ENCODE peak calls at places on chromosomes 4 and X, in four cellular contexts. V is pancreas, K is upper lobe of left lung, S is body of pancreas. I is an unnamed sample.
A peak's percentile ranks its signal among the peaks of the same experiment; 100 is the strongest.

GRCh38 chr4:11487139-11487538 is 58.4 kb upstream of the HS3ST1 start:
- ATAC-seq in V (no peak), K (no peak), S (no peak), I (no peak)

GRCh38 chr4:7151668-7152227 is 40.6 kb upstream of the SORCS2 start:
- ATAC-seq in V (peak; percentile 68), K (no peak), S (no peak), I (no peak)

GRCh38 chr4:100875296-100876040 is 357.6 kb upstream of the EMCN start:
- ATAC-seq in V (no peak), K (no peak), S (no peak), I (no peak)

GRCh38 chr4:1910643-1911042 is 39.5 kb downstream of the NSD2 start:
- ATAC-seq in V (peak; percentile 69), K (no peak), S (no peak), I (no peak)

GRCh38 chr4:154317600-154317999 is 174.0 kb downstream of the DCHS2 start:
- ATAC-seq in V (no peak), K (no peak), S (no peak), I (no peak)

GRCh38 chrX:47380268-47380667 is 9.9 kb downstream of the ZNF157 start:
- ATAC-seq in V (no peak), K (no peak), S (no peak), I (no peak)

GRCh38 chrX:13697976-13698375 is 9.0 kb downstream of the RAB9A start:
- ATAC-seq in V (no peak), K (no peak), S (no peak), I (no peak)

GRCh38 chr4:128357286-128357685 is 69.7 kb upstream of the PGRMC2 start:
- ATAC-seq in V (no peak), K (no peak), S (no peak), I (no peak)

GRCh38 chrX:12237131-12237530 is 98.9 kb downstream of the FRMPD4 start:
- ATAC-seq in V (no peak), K (no peak), S (no peak), I (no peak)

GRCh38 chr4:133151301-133151680 is 2.2 kb downstream of the PCDH10 start:
- ATAC-seq in V (no peak), K (no peak), S (no peak), I (no peak)
- H3K4me3 ChIP-seq in V (no peak overlapping the region), K (peak overlapping the region; percentile 40), S (no peak overlapping the region), I (peak overlapping the region; percentile 61)

GRCh38 chrX:78708171-78708570 is 39.3 kb upstream of the LPAR4 start:
- ATAC-seq in V (no peak), K (no peak), S (no peak), I (no peak)
- TF ChIP-seq CTCF in V (no peak), K (no peak), S (no peak), I (no peak)

GRCh38 chrX:77446029-77446585 is 1.1 kb upstream of the FGF16 start:
- ATAC-seq in V (peak; percentile 72), K (no peak), S (no peak), I (no peak)
- H3K4me3 ChIP-seq in V (peak overlapping the region; percentile 3), K (peak overlapping the region; percentile 29), S (no peak overlapping the region), I (peak overlapping the region; percentile 40)

DNA sequence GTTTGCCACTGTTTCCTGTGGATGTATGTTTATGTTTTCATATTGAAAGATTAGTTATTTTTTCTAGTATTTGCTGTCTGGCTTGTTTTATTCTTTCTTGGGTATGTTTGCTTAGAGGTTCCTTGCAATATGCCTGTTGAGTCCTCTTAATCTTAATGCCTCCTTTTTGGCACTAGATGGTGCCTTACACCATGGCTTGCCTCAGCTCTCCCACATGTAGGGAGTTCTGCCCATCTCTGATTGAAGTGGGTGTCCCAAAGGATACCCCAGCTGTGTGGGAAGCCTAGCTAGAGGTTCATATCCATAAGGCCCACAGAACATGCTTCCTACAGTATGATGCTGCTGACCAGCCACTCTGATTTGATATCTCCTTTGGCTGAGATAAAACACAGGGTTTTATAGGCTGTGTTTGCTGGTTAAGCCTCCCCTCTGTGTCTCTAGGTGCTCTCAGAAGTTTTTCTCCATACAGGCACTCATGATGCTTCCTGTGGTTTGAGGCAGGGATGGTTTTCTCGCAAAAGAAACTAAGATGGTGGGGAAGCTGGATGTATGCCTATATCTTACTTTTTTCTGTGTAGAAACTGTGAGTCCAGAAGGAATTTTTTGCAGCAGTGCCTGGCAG is 162.4 kb downstream of the ASB9 start:
- ATAC-seq in V (no peak), K (no peak), S (no peak), I (no peak)
- TF ChIP-seq CTCF in V (no peak), K (no peak), S (no peak), I (no peak)

GRCh38 chr4:108172231-108172779 is 3.6 kb upstream of the LEF1 start:
- ATAC-seq in V (peak; percentile 24), K (peak; percentile 61), S (peak; percentile 15), I (peak; percentile 23)
- H3K4me3 ChIP-seq in V (peak overlapping the region; percentile 33), K (peak overlapping the region; percentile 56), S (no peak overlapping the region), I (peak overlapping the region; percentile 39)

DNA sequence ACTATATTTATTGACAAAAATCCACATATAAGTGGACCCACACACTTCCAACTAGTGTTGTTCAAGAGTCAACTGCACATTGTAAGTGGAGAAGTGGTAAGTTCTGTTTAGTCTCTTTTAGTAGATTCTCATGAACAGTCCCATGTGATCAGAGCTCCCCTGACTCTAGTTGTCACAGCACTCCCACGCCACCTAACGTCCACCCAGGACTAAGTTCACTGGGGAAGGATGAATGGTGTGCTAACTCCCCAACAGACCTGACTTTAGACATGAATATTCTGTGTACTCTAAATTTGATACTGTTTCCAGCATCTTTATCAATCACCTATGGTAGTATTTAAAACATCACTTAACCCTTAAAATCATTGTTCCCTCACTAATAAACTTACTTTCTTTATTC is 59.8 kb downstream of the PACRGL start:
- ATAC-seq in V (no peak), K (no peak), S (no peak), I (no peak)
- TF ChIP-seq CTCF in V (no peak), K (no peak), S (no peak), I (no peak)

GRCh38 chrX:34809096-34809495 is 133.5 kb upstream of the FAM47B start:
- ATAC-seq in V (no peak), K (no peak), S (no peak), I (no peak)

GRCh38 chrX:34810911-34811310 is 131.7 kb upstream of the FAM47B start:
- ATAC-seq in V (no peak), K (no peak), S (no peak), I (no peak)

GRCh38 chrX:34805951-34806350 is 136.6 kb upstream of the FAM47B start:
- ATAC-seq in V (no peak), K (no peak), S (no peak), I (no peak)

GRCh38 chrX:34813618-34814017 is 129.0 kb upstream of the FAM47B start:
- ATAC-seq in V (no peak), K (no peak), S (no peak), I (no peak)

GRCh38 chrX:34810364-34810763 is 132.2 kb upstream of the FAM47B start:
- ATAC-seq in V (no peak), K (no peak), S (no peak), I (no peak)
- H3K4me3 ChIP-seq in V (no peak overlapping the region), K (no peak overlapping the region), S (no peak overlapping the region), I (no peak overlapping the region)

GRCh38 chr4:62075082-62075481 is 875.0 kb downstream of the ADGRL3 start:
- ATAC-seq in V (no peak), K (no peak), S (no peak), I (no peak)

DNA sequence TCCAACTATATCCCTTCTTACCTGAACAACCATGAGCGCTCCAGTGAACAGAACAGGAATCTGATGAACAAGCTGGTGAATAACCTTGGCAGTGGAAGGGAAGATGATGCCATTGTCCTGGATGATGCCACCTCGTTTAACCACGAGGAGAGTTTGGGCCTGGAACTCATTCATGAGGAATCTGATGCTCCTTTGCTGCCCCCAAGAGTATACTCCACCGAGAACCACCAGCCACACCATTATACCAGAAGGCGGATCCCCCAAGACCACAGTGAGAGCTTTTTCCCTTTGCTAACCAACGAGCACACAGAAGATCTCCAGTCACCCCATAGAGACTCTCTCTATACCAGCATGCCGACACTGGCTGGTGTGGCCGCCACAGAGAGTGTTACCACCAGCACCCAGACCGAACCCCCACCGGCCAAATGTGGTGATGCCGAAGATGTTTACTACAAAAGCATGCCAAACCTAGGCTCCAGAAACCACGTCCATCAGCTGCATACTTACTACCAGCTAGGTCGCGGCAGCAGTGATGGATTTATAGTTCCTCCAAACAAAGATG is 870.2 kb downstream of the ADGRL3 start:
- ATAC-seq in V (no peak), K (no peak), S (no peak), I (no peak)
- TF ChIP-seq CTCF in V (no peak), K (no peak), S (no peak), I (no peak)

DNA sequence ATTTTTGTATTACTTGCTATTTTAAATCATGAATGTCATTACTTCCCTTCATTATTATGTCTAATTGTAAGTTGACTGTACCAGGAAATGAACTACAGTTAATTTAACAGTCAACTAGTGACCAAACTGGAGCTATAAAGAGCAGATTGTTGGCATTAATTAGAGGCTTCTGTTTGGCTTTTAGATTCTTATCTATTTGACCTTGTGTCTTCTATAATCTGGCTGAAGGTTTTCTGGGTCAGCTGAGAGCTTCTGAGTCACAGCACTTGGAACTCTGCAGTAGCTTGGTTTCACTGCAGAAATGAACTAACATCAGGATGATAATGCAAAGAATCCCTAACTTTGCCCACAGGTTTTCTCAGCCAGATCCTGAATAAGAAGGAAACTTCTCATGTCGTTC is 169.2 kb upstream of the LEF1 start:
- ATAC-seq in V (peak; percentile 69), K (no peak), S (peak; percentile 27), I (no peak)
- H3K4me3 ChIP-seq in V (no peak overlapping the region), K (no peak overlapping the region), S (no peak overlapping the region), I (no peak overlapping the region)

DNA sequence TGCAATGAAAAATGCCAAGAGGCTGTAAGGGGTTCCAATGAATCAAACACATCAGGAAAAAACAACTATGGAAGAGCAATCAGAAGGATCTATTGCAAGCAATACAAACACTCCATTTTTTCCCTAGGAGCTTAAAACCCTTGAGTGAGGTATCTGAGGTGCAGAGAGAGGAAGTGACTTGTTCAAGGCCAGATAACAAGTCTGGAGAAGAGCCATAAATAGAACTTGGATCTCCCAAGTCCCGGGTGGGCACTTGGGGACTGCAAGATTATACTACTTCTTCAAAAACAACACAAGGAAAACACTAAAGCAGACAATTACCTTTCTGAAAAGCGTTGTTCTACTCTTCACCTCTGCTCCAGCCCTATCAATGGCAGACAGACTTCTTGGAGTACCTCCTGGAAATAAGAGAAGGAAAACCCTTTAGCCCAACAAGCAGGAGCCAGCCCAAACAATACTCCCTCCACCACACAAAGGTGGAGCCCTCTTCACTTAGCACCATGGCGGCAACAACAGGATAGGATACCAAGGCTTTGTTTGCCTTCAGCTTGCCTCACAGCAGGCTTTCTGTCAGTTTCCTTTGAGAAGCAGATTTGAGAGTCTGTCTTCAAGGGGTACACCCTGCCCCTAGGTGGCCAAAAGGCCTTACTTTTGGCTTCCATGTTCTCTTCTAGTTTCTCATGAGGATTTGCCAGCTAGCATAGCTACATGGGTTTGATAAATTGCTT is 26.0 kb downstream of the AIFM1 start:
- ATAC-seq in V (no peak), K (no peak), S (no peak), I (no peak)
- TF ChIP-seq CTCF in V (no peak), K (no peak), S (no peak), I (no peak)